ENCODE peak calls at places on chromosomes 4 and X, in six cellular contexts. F is neural progenitor cell, X is HCT116, S is PC-3, Y is SK-N-SH, Q is hepatocyte. K is an unnamed sample.

GRCh38 chrX:139559383-139560042 is 29.0 kb downstream of the F9 start:
- DNase-seq in X (peak; percentile 24), Q (peak; percentile 71), S (peak; percentile 78), F (peak; percentile 75), Y (peak; percentile 20), K (peak; percentile 68)

GRCh38 chr4:6609415-6610079 is 30.9 kb upstream of the MRFAP1 start:
- DNase-seq in X (no peak), Q (no peak), S (no peak), Y (no peak), F (no peak), K (no peak)

GRCh38 chr4:41221850-41222249 is 7.5 kb upstream of the APBB2 start:
- DNase-seq in F (no peak), Q (no peak), X (no peak), S (no peak), Y (no peak), K (no peak)

GRCh38 chr4:147085796-147086195 is 140.1 kb upstream of the TTC29 start:
- DNase-seq in X (no peak), Y (no peak), Q (no peak), F (no peak), S (no peak), K (no peak)

GRCh38 chr4:8278009-8278395 is 8.4 kb downstream of the HTRA3 start:
- DNase-seq in Y (no peak), Q (no peak), X (no peak), S (no peak), F (no peak), K (no peak)

GRCh38 chr4:21768349-21769310 is 179.9 kb downstream of the KCNIP4 start:
- DNase-seq in Y (peak; percentile 18), F (peak; percentile 63), X (peak; percentile 28), S (peak; percentile 60), Q (peak; percentile 54), K (peak; percentile 55)

GRCh38 chr4:95045429-95045828 is 287.7 kb downstream of the BMPR1B start:
- DNase-seq in F (no peak), X (no peak), Q (peak; percentile 11), Y (no peak), S (peak; percentile 64), K (no peak)

GRCh38 chr4:17787315-17787714 is 5.9 kb upstream of the FAM184B start:
- DNase-seq in X (no peak), S (peak; percentile 78), Q (no peak), F (no peak), Y (no peak), K (no peak)

GRCh38 chrX:34716322-34716721 is 59.2 kb upstream of the TMEM47 start:
- DNase-seq in X (no peak), Y (no peak), S (peak; percentile 35), F (no peak), Q (no peak), K (no peak)

GRCh38 chr4:13892739-13893105 is 265.2 kb upstream of the BOD1L1 start:
- DNase-seq in F (no peak), S (peak; percentile 26), Q (peak; percentile 19), X (no peak), Y (no peak), K (no peak)

GRCh38 chr4:134201216-134202098 is at the start of gene PABPC4L:
- DNase-seq in Y (no peak), X (no peak), F (peak; percentile 54), S (peak; percentile 72), Q (peak; percentile 57), K (no peak)

GRCh38 chrX:17030580-17031285 is 84.3 kb downstream of the REPS2 start:
- DNase-seq in F (no peak), Y (no peak), Q (no peak), X (no peak), S (no peak), K (no peak)

GRCh38 chr4:113587640-113588275 is 173.8 kb downstream of the CAMK2D start:
- DNase-seq in X (no peak), S (no peak), Q (no peak), Y (no peak), F (no peak), K (no peak)

GRCh38 chrX:41391606-41392005 is 55.5 kb upstream of the NYX start:
- DNase-seq in Y (no peak), S (no peak), Q (no peak), F (no peak), X (no peak), K (no peak)

GRCh38 chrX:4547218-4547836 is 833.9 kb upstream of the PRKX start:
- DNase-seq in X (peak; percentile 16), Y (peak; percentile 20), F (peak; percentile 68), Q (peak; percentile 74), S (peak; percentile 77), K (peak; percentile 38)

GRCh38 chrX:111262086-111262485 is 8.2 kb downstream of the CAPN6 start:
- DNase-seq in X (no peak), Y (no peak), Q (peak; percentile 16), F (no peak), S (no peak), K (no peak)

GRCh38 chrX:111265506-111265905 is 4.8 kb downstream of the CAPN6 start:
- DNase-seq in F (no peak), Q (no peak), Y (no peak), S (no peak), X (no peak), K (no peak)

GRCh38 chrX:111270339-111270738 is at the start of gene CAPN6:
- DNase-seq in X (no peak), Q (peak; percentile 78), F (peak; percentile 77), S (peak; percentile 14), Y (no peak), K (peak; percentile 42)

GRCh38 chrX:111259559-111259958 is 10.7 kb downstream of the CAPN6 start:
- DNase-seq in F (no peak), Y (no peak), Q (no peak), X (no peak), S (no peak), K (no peak)

GRCh38 chrX:111264397-111264796 is 5.9 kb downstream of the CAPN6 start:
- DNase-seq in S (no peak), Y (peak; percentile 32), X (no peak), F (no peak), Q (no peak), K (no peak)
- TF ChIP-seq CTCF in S (no peak), Y (no peak), X (no peak), F (peak; percentile 30), Q (peak; percentile 23), K (no peak)

GRCh38 chr4:131978120-131978519 is 1171.0 kb upstream of the PCDH10 start:
- DNase-seq in Q (no peak), S (no peak), Y (no peak), X (no peak), F (no peak), K (no peak)

DNA sequence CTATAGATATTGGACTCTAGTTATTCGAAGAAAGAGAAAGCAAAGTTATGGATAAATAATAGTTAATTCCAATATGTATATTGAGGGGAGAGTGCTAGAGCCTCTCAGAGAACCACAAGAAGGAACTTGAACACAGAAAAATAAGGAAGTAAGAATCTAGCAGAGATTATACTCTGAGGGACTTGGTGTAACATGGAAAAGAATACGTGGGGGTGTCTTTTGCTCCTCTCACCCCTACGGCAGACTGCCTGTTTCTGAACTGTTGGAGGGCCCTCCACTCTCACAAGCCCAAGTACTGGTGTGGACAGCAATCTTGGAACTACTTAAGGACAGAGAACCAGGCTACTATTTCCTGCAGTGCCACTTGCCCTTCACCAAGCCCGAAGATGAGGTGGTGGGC is 1174.4 kb upstream of the PCDH10 start:
- DNase-seq in S (no peak), X (no peak), F (no peak), Y (no peak), Q (no peak), K (no peak)
- H3K4me3 ChIP-seq in S (no peak overlapping the region), X (no peak overlapping the region), F (no peak overlapping the region), Y (no peak overlapping the region), Q (no peak overlapping the region), K (no peak overlapping the region)

GRCh38 chrX:7798327-7798726 is 44.6 kb upstream of the VCX start:
- DNase-seq in X (no peak), F (no peak), S (no peak), Y (no peak), Q (no peak), K (no peak)
- TF ChIP-seq EZH2phosphoT487 in X (no peak), F (no peak), S (no peak), Y (no peak), Q (no peak), K (no peak)

DNA sequence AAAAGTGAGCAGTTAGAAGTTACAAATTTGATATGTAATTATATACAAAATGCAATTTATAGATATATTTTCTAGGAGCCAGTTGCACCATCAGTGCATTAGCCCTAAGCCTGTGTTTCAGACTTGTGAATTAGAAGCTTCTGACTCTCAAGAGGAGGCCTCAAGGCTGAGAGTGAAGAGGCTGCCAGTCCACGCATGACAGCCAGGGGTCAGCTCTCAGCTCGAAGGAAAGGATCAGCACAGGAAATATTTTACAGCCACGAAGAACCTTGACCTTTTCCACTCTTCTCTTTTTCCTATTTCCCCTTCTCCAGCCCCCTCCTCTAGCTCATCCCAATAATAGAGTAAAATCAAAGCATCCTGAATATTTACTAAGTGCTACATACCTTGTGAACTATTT is 642.4 kb downstream of the TRIML1 start:
- DNase-seq in Q (peak; percentile 45), S (peak; percentile 13), F (peak; percentile 33), Y (peak; percentile 16), X (peak; percentile 21), K (peak; percentile 14)
- TF ChIP-seq CTCF in Q (peak; percentile 48), S (peak; percentile 43), F (peak; percentile 46), Y (peak; percentile 51), X (peak; percentile 70), K (peak; percentile 47)

GRCh38 chr4:150579591-150580234 is 2.2 kb upstream of the MAB21L2 start:
- DNase-seq in F (peak; percentile 75), Y (peak; percentile 57), Q (peak; percentile 46), X (no peak), S (no peak), K (no peak)
- H3K4me3 ChIP-seq in F (peak overlapping the region; percentile 75), Y (peak overlapping the region; percentile 54), Q (peak overlapping the region; percentile 13), X (no peak overlapping the region), S (no peak overlapping the region), K (no peak overlapping the region)

DNA sequence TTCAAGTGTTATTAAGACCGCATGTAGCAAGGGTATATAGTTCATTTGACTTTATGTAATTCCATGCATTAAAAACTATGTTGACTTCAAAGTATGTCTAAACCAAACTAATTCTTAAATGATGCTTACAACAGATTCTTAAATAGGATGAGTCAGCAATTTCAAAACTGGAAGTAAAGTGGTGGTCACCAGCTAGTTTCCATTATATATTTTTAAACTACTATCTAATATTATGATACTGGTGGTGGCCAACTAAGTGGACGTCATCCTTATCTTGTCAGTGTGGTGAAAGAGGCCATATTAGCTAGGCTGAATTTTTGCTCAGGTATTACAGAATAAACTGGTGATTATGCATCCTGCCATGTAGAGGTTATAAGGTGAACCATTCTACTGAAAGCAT is 1.2 kb downstream of the IL15 start:
- DNase-seq in Y (no peak), Q (no peak), X (no peak), S (peak; percentile 25), F (no peak), K (peak; percentile 35)
- TF ChIP-seq EZH2phosphoT487 in Y (no peak), Q (no peak), X (no peak), S (no peak), F (no peak), K (no peak)

GRCh38 chrX:153468008-153468580 is 2.3 kb downstream of the HAUS7 start:
- DNase-seq in X (no peak), Y (no peak), S (no peak), Q (no peak), F (no peak), K (no peak)

GRCh38 chrX:153470411-153471363 is at the start of gene HAUS7:
- DNase-seq in Q (peak; percentile 91), S (peak; percentile 87), Y (peak; percentile 95), F (peak; percentile 91), X (peak; percentile 59), K (peak; percentile 83)

GRCh38 chrX:153473126-153473525 is 2.8 kb upstream of the HAUS7 start:
- DNase-seq in Y (no peak), X (no peak), Q (no peak), S (no peak), F (no peak), K (no peak)

GRCh38 chrX:153471663-153472280 is 1.4 kb upstream of the HAUS7 start:
- DNase-seq in Y (no peak), F (no peak), X (no peak), Q (no peak), S (no peak), K (no peak)

GRCh38 chrX:153469811-153470410 is 465 bp downstream of the HAUS7 start:
- DNase-seq in Q (peak; percentile 38), S (peak; percentile 28), X (no peak), Y (peak; percentile 55), F (peak; percentile 66), K (peak; percentile 29)
- TF ChIP-seq CTCF in Q (no peak), S (no peak), X (peak; percentile 14), Y (peak; percentile 17), F (peak; percentile 13), K (peak; percentile 18)

K was measured in MM.1S.